ENCODE peak calls at places on chromosomes 6 and 20, in five cellular contexts. W is HFF-Myc; C is tibial artery; V is effector memory CD4-positive, alpha-beta T cell; X is aorta. G is an unnamed sample.

GRCh38 chr6:42898891-42899361 is 16.9 kb upstream of the PTCRA start:
- DNase-seq in W (no peak), C (peak; percentile 73), X (no peak), V (peak; percentile 63), G (no peak)

GRCh38 chr6:89356644-89357043 is 4.1 kb upstream of the UBE2J1 start:
- DNase-seq in V (no peak), X (no peak), C (no peak), W (no peak), G (no peak)

GRCh38 chr6:32977272-32977952 is 9.0 kb downstream of the BRD2 start:
- DNase-seq in C (no peak), X (no peak), W (no peak), V (no peak), G (no peak)

GRCh38 chr20:13231031-13231752 is 10.1 kb downstream of the ISM1 start:
- DNase-seq in C (no peak), X (no peak), W (peak; percentile 27), V (peak; percentile 26), G (peak; percentile 66)

GRCh38 chr6:19157496-19157895 is 679.7 kb upstream of the ID4 start:
- DNase-seq in W (no peak), X (no peak), C (no peak), V (no peak), G (no peak)

GRCh38 chr20:43982886-43983285 is 68.2 kb downstream of the TOX2 start:
- DNase-seq in X (no peak), W (no peak), V (no peak), C (no peak), G (no peak)

GRCh38 chr20:63293456-63293855 is 470 bp downstream of the COL20A1 start:
- DNase-seq in W (no peak), X (no peak), C (no peak), V (no peak), G (no peak)

GRCh38 chr6:110561708-110562107 is 85.3 kb upstream of the SLC22A16 start:
- DNase-seq in C (no peak), X (no peak), V (no peak), W (no peak), G (no peak)

GRCh38 chr6:70166088-70166958 is 136.6 kb downstream of the COL9A1 start:
- DNase-seq in C (no peak), V (no peak), W (peak; percentile 2), X (no peak), G (no peak)

GRCh38 chr6:151388997-151389639 is 2.2 kb downstream of the ZBTB2 start:
- DNase-seq in V (no peak), C (no peak), X (no peak), W (no peak), G (no peak)

GRCh38 chr6:5303711-5304110 is 42.4 kb downstream of the FARS2 start:
- DNase-seq in C (no peak), W (no peak), V (no peak), X (no peak), G (no peak)

GRCh38 chr6:109491207-109491938 is 8.4 kb upstream of the ZBTB24 start:
- DNase-seq in V (no peak), C (no peak), X (no peak), W (no peak), G (no peak)

GRCh38 chr6:51019785-51020184 is 201.1 kb downstream of the TFAP2B start:
- DNase-seq in V (no peak), X (no peak), C (no peak), W (no peak), G (no peak)

GRCh38 chr6:150267686-150268561 is 100.9 kb upstream of the IYD start:
- DNase-seq in C (peak; percentile 69), W (no peak), X (no peak), V (no peak), G (peak; percentile 52)

GRCh38 chr20:41148956-41149355 is 11.6 kb downstream of the PLCG1 start:
- DNase-seq in W (no peak), V (no peak), X (no peak), C (no peak), G (no peak)

GRCh38 chr6:21079468-21080048 is 514.0 kb upstream of the SOX4 start:
- DNase-seq in V (no peak), X (no peak), W (no peak), C (no peak), G (peak; percentile 52)

GRCh38 chr6:161079566-161080262 is 88.1 kb downstream of the MAP3K4 start:
- DNase-seq in W (no peak), V (peak; percentile 56), X (no peak), C (no peak), G (peak; percentile 49)

GRCh38 chr6:116536216-116536621 is 9.3 kb downstream of the TRAPPC3L start:
- DNase-seq in C (no peak), X (no peak), W (no peak), V (no peak), G (peak; percentile 33)

GRCh38 chr20:2387180-2387577 is 6.5 kb downstream of the TGM6 start:
- DNase-seq in X (no peak), C (no peak), W (peak; percentile 22), V (no peak), G (no peak)

GRCh38 chr6:49516147-49516505 is 16.4 kb downstream of the GLYATL3 start:
- DNase-seq in X (no peak), V (no peak), W (no peak), C (no peak), G (no peak)

GRCh38 chr6:136738178-136739057 is 53.9 kb downstream of the MAP3K5 start:
- DNase-seq in C (no peak), W (no peak), V (no peak), X (no peak), G (no peak)

GRCh38 chr6:47655719-47656595 is 42.4 kb upstream of the ADGRF4 start:
- DNase-seq in C (no peak), X (no peak), V (no peak), W (peak; percentile 26), G (no peak)

GRCh38 chr6:130035211-130035610 is 16.8 kb downstream of the L3MBTL3 start:
- DNase-seq in X (no peak), W (no peak), V (no peak), C (no peak), G (no peak)

GRCh38 chr20:57262244-57263126 is 4.0 kb downstream of the BMP7 start:
- DNase-seq in X (no peak), V (no peak), C (no peak), W (no peak), G (no peak)

GRCh38 chr6:118709859-118710350 is 58.5 kb upstream of the CEP85L start:
- DNase-seq in V (peak; percentile 58), X (no peak), C (no peak), W (peak; percentile 86), G (peak; percentile 67)

GRCh38 chr20:59158673-59159072 is 4.9 kb upstream of the ZNF831 start:
- DNase-seq in W (no peak), X (no peak), V (no peak), C (no peak), G (no peak)
- H3K4me3 ChIP-seq in W (no peak overlapping the region), X (no peak overlapping the region), V (no peak overlapping the region), C (no peak overlapping the region), G (no peak overlapping the region)

GRCh38 chr20:50688256-50688655 is 3.1 kb downstream of the RIPOR3 start:
- DNase-seq in C (no peak), V (no peak), W (no peak), X (no peak), G (no peak)

GRCh38 chr20:50691585-50692552 is 527 bp upstream of the RIPOR3 start:
- DNase-seq in V (no peak), X (no peak), C (no peak), W (no peak), G (no peak)

GRCh38 chr20:50690979-50691584 is at the start of gene RIPOR3:
- DNase-seq in V (no peak), X (no peak), W (no peak), C (no peak), G (no peak)

GRCh38 chr20:50690562-50690978 is 772 bp downstream of the RIPOR3 start:
- DNase-seq in W (no peak), V (no peak), X (no peak), C (no peak), G (no peak)

DNA sequence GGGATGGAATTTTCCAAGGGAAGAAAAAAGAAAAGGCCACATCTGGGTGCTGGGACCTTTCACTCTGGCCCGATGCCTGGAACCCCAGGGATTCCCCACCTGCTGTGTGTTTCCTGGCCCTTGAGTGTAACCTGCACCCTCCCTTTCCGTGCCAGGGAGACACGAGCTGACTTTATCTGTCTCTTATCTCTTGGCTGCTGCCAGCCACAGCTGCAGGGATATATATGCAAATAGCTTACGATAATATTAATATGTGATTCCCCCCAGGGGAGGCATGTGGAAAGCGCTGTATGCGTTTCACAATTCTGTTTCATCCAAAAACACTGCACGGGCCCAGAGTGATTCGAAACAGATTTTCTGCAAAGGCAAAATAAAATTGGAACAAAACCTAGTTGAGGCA is 1.5 kb downstream of the RIPOR3 start:
- DNase-seq in V (no peak), X (no peak), W (no peak), C (no peak), G (no peak)
- H3K4me3 ChIP-seq in V (no peak overlapping the region), X (no peak overlapping the region), W (peak overlapping the region; percentile 46), C (peak overlapping the region; percentile 48), G (no peak overlapping the region)

DNA sequence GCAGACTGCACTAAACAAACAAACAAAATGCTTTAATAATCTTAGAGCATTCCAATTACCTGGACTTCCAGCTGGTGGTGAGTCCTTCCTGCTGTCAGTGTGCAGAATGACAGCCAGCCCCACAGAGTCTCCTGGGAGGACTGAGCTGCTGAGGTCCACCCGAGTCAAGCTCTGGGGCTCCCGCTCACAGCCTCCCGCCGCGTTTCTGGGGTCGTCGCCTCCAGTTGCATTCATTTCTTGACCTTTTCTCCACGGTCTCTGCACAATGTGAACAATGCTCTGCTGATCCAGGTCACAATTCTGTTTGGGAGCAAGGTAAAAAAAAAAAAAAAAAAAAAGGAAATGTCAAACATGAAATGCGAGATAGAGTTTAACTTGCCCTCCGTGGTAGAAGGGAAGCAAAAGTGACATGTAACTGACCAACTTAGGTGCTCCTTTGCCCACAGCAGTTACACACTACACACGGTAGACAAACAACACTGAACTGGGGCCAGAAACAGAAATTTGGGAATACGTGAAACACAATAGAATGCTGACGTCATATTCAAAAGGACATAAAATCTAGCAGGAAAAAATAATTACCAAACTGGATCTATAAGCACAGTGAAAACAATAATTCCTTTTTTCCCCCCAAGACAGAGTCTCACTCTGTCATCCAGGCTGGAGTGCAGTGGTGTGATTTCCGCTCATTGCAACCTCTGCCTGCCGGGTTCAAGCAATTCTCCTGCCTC is 464.9 kb downstream of the PRKN start:
- DNase-seq in W (no peak), X (no peak), V (no peak), C (no peak), G (no peak)
- H3K4me3 ChIP-seq in W (no peak overlapping the region), X (no peak overlapping the region), V (no peak overlapping the region), C (no peak overlapping the region), G (no peak overlapping the region)

GRCh38 chr6:120994573-120994967 is 339.7 kb downstream of the TBC1D32 start:
- DNase-seq in V (no peak), X (no peak), C (no peak), W (no peak), G (no peak)

GRCh38 chr6:120996340-120996739 is 337.9 kb downstream of the TBC1D32 start:
- DNase-seq in W (no peak), C (no peak), X (no peak), V (no peak), G (no peak)

GRCh38 chr6:121006024-121006423 is 328.3 kb downstream of the TBC1D32 start:
- DNase-seq in C (no peak), V (no peak), W (no peak), X (no peak), G (no peak)

DNA sequence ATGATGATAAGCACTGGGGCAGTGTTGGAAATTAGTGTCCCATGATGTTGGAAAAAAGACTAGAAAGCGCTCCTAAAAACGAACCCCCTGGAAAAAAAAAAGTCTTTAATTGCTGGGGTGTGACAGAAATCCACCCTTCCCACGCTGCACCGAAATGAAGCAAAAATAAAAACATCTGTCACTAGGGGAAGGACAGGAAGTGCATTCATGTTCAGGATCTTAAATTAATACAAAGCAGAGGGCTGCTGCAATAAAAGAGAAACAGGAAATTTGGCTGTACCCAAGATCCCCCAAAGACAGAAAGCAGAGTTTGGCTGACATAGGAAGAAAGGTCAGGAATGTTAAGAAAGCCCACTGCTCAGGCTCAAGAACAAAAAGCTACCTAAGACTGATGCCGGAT is 333.9 kb downstream of the TBC1D32 start:
- DNase-seq in W (no peak), X (no peak), V (no peak), C (no peak), G (no peak)
- H3K4me3 ChIP-seq in W (no peak overlapping the region), X (no peak overlapping the region), V (no peak overlapping the region), C (no peak overlapping the region), G (no peak overlapping the region)

G was measured in AG09309.